ENCODE peak calls at places on chromosomes 3 and 15, in five cellular contexts. D is A549, I is K562, P is GM12878, X is HepG2. A is an unnamed sample.

GRCh38 chr3:38139191-38139590 is 730 bp downstream of the MYD88 start:
- DNase-seq in P (no peak), I (no peak), X (no peak), D (no peak), A (no peak)

GRCh38 chr3:36155515-36155914 is 224.8 kb upstream of the STAC start:
- DNase-seq in I (no peak), P (no peak), D (peak), X (no peak), A (no peak)

GRCh38 chr3:35528728-35529127 is 110.6 kb upstream of the ARPP21 start:
- DNase-seq in X (peak), P (no peak), D (no peak), I (no peak), A (no peak)

GRCh38 chr3:42189071-42189470 is 76.9 kb downstream of the CCK start:
- DNase-seq in P (no peak), I (no peak), D (no peak), X (no peak), A (no peak)

GRCh38 chr3:36443042-36443686 is 62.9 kb downstream of the STAC start:
- DNase-seq in P (no peak), D (no peak), X (no peak), I (no peak), A (no peak)

GRCh38 chr3:184332370-184333090 is 4.9 kb upstream of the FAM131A start:
- DNase-seq in I (no peak), X (no peak), D (no peak), P (no peak), A (no peak)

GRCh38 chr3:40877651-40878463 is 321.4 kb upstream of the CTNNB1 start:
- DNase-seq in I (no peak), D (no peak), P (no peak), X (peak), A (no peak)

GRCh38 chr15:95295311-95295710 is 1035.2 kb upstream of the NR2F2 start:
- DNase-seq in X (no peak), P (no peak), I (no peak), D (no peak), A (no peak)

GRCh38 chr15:57640935-57641682 is 49.4 kb downstream of the MYZAP start:
- DNase-seq in I (peak), D (peak), P (no peak), X (peak), A (peak)

GRCh38 chr3:192326656-192327055 is 400.7 kb downstream of the FGF12 start:
- DNase-seq in X (no peak), P (no peak), I (no peak), D (no peak), A (no peak)

GRCh38 chr3:10194328-10195071 is 29.8 kb downstream of the IRAK2 start:
- DNase-seq in X (no peak), D (no peak), I (peak), P (peak), A (no peak)

GRCh38 chr3:127306361-127307112 is 18.7 kb upstream of the PRR20G start:
- DNase-seq in D (no peak), X (no peak), P (no peak), I (no peak), A (no peak)

GRCh38 chr3:104245981-104246380 is 1120.7 kb upstream of the ALCAM start:
- DNase-seq in P (no peak), D (no peak), I (no peak), X (no peak), A (no peak)

GRCh38 chr15:50219820-50220219 is 37.8 kb downstream of the SLC27A2 start:
- DNase-seq in X (no peak), D (no peak), P (no peak), I (no peak), A (no peak)

GRCh38 chr3:53801319-53801718 is 44.9 kb downstream of the CHDH start:
- DNase-seq in I (no peak), P (no peak), D (no peak), X (no peak), A (no peak)

GRCh38 chr3:149850787-149851582 is 38.0 kb downstream of the RNF13 start:
- DNase-seq in P (no peak), D (no peak), X (no peak), I (peak), A (no peak)

GRCh38 chr3:174376346-174376745 is 482.8 kb upstream of the NAALADL2 start:
- DNase-seq in I (no peak), P (no peak), X (no peak), D (no peak), A (no peak)

GRCh38 chr3:80087769-80088168 is 320.0 kb upstream of the ROBO1 start:
- DNase-seq in X (no peak), D (no peak), P (no peak), I (no peak), A (no peak)

GRCh38 chr3:36381311-36381956 is 1.1 kb downstream of the STAC start:
- DNase-seq in I (no peak), X (no peak), D (no peak), P (no peak), A (peak)

GRCh38 chr3:186888569-186888968 is 41.8 kb upstream of the ST6GAL1 start:
- DNase-seq in D (no peak), P (no peak), I (peak), X (no peak), A (peak)

GRCh38 chr3:126886217-126886616 is 96.7 kb upstream of the PLXNA1 start:
- DNase-seq in P (no peak), X (no peak), I (peak), D (no peak), A (no peak)

GRCh38 chr15:100880139-100880896 is 687 bp downstream of the ALDH1A3 start:
- DNase-seq in D (no peak), X (no peak), P (no peak), I (no peak), A (peak)

GRCh38 chr3:146843476-146843875 is 238.3 kb upstream of the PLSCR5 start:
- DNase-seq in P (no peak), I (no peak), D (no peak), X (no peak), A (no peak)

GRCh38 chr3:136818191-136818850 is 605 bp upstream of the SLC35G2 start:
- DNase-seq in P (no peak), D (peak), I (peak), X (peak), A (peak)

GRCh38 chr3:189148090-189148507 is 23.7 kb upstream of the TPRG1 start:
- DNase-seq in P (no peak), D (peak), X (peak), I (peak), A (peak)
- TF ChIP-seq JUNB in P (no peak), D (no peak), X (no peak), I (no peak), A (no peak)

GRCh38 chr15:38745611-38746010 is 181.0 kb upstream of the RASGRP1 start:
- DNase-seq in I (no peak), P (no peak), D (no peak), X (no peak), A (no peak)
- TF ChIP-seq JUNB in I (no peak), P (no peak), D (no peak), X (no peak), A (no peak)

GRCh38 chr3:180059351-180059750 is 22.6 kb upstream of the PEX5L start:
- DNase-seq in D (no peak), I (no peak), X (no peak), P (no peak), A (no peak)
- TF ChIP-seq JUNB in D (no peak), I (no peak), X (no peak), P (no peak), A (no peak)

GRCh38 chr3:169662215-169663070 is 1.1 kb downstream of the MECOM start:
- DNase-seq in X (peak), P (no peak), I (peak), D (peak), A (peak)
- TF ChIP-seq JUNB in X (no peak), P (no peak), I (no peak), D (no peak), A (no peak)

DNA sequence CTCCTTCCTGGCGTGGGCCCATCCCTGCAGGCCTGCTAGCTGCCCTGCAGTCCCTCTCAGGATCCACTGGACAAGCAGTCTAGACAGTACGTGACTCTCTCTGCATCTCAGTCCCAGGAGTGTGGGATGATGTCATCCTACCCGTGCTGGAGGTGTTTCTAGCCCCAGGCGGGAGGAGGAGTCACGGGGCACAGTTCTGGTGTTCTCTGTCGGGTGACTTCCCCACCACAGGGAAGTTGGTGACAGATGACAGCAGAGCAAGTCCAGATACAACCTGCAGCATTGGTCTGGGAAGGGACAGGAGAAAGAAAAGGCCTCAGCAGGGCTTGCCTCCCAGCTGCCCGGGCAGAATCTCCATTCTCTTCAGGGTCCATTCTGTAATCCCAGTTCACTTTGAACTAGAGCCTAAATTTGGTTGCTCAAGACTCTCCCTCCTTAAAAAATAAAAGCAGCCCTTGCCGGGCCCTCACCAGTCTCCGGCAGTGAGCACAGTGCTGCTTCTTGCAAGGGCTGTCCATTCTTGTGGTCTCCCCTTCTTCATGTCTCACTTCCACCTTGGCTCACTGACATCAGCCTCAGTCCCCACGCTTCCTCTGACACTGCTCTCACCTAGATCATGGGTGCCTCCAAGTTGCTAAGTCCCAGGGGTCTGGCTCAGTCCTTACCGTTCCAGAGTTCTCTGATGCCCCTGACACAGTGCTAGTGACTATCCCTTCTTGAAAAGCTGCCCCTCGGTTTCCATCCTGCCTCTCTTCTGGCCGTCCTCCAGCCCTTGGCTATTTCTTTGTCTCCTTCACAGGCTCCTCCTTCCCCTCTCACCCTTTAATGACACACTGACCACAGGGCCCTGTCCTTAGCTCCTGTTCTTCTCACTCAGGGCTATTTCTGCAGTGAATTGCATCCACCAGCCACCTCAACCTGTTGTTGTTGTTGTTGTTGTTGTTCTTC is 30.8 kb downstream of the SLC28A1 start:
- DNase-seq in X (peak), D (peak), I (peak), P (peak), A (peak)
- TF ChIP-seq JUNB in X (no peak), D (peak), I (peak), P (no peak), A (no peak)

GRCh38 chr3:76308541-76308940 is 523.2 kb upstream of the ZNF717 start:
- DNase-seq in D (no peak), I (no peak), P (no peak), X (no peak), A (no peak)
- TF ChIP-seq JUNB in D (no peak), I (no peak), P (no peak), X (no peak), A (no peak)

GRCh38 chr3:120147072-120147871 is 53.0 kb upstream of the GSK3B start:
- DNase-seq in P (no peak), D (peak), I (no peak), X (peak), A (peak)
- TF ChIP-seq JUNB in P (no peak), D (no peak), I (no peak), X (no peak), A (no peak)

A was measured in GM23338.